ENCODE peak calls at places on chromosomes 4 and X, in seven cellular contexts. Y is BE2C, A is fibroblast of lung, P is lower leg skin, W is body of pancreas, R is fibroblast of pulmonary artery, M is foreskin fibroblast. E is an unnamed sample.

GRCh38 chr4:15755321-15755750 is 22.8 kb upstream of the CD38 start:
- DNase-seq in P (no peak), M (peak; percentile 55), R (peak; percentile 49), A (peak; percentile 84), W (no peak), Y (no peak), E (no peak)

GRCh38 chr4:13998850-13999249 is 371.3 kb upstream of the BOD1L1 start:
- DNase-seq in M (no peak), P (no peak), W (no peak), A (no peak), R (no peak), Y (no peak), E (no peak)

GRCh38 chr4:182145360-182145905 is 97.8 kb upstream of the TENM3 start:
- DNase-seq in A (peak; percentile 58), R (no peak), P (no peak), M (peak; percentile 21), W (no peak), Y (peak; percentile 29), E (no peak)

GRCh38 chr4:14375816-14376215 is 626.5 kb upstream of the CPEB2 start:
- DNase-seq in P (no peak), M (peak; percentile 56), R (peak; percentile 25), Y (no peak), A (peak; percentile 54), W (no peak), E (no peak)

GRCh38 chr4:56742080-56742871 is 61.2 kb upstream of the HOPX start:
- DNase-seq in W (no peak), P (no peak), R (no peak), Y (no peak), A (peak; percentile 74), M (peak; percentile 72), E (no peak)

GRCh38 chr4:85823295-85823694 is 348.3 kb downstream of the ARHGAP24 start:
- DNase-seq in Y (peak; percentile 73), A (peak; percentile 9), W (no peak), P (no peak), M (peak; percentile 76), R (peak; percentile 45), E (no peak)

GRCh38 chrX:33078273-33078672 is 133.1 kb downstream of the DMD start:
- DNase-seq in M (no peak), P (no peak), A (no peak), Y (no peak), W (no peak), R (no peak), E (no peak)

GRCh38 chrX:47662144-47662657 is 3.2 kb upstream of the UXT start:
- DNase-seq in P (no peak), A (peak; percentile 87), M (peak; percentile 90), W (no peak), Y (no peak), R (peak; percentile 90), E (no peak)

GRCh38 chr4:20528508-20528907 is 171.8 kb upstream of the PACRGL start:
- DNase-seq in W (no peak), M (peak; percentile 66), P (no peak), A (peak; percentile 52), R (no peak), Y (no peak), E (no peak)

GRCh38 chr4:2390146-2390545 is 28.3 kb downstream of the ZFYVE28 start:
- DNase-seq in A (no peak), P (no peak), M (no peak), R (no peak), W (no peak), Y (no peak), E (no peak)

GRCh38 chr4:2186133-2186864 is 55.6 kb downstream of the HAUS3 start:
- DNase-seq in P (no peak), Y (peak; percentile 56), R (peak; percentile 45), M (peak; percentile 55), W (peak; percentile 45), A (peak; percentile 27), E (peak; percentile 50)

GRCh38 chrX:24294619-24295018 is 19.2 kb downstream of the SUPT20HL2 start:
- DNase-seq in M (peak; percentile 28), R (peak; percentile 41), Y (peak; percentile 49), W (no peak), A (no peak), P (no peak), E (no peak)

GRCh38 chr4:10577018-10577417 is 107.5 kb downstream of the CLNK start:
- DNase-seq in Y (no peak), M (no peak), P (no peak), W (no peak), A (no peak), R (no peak), E (no peak)

GRCh38 chr4:7361256-7361655 is 73.5 kb downstream of the PSAPL1 start:
- DNase-seq in M (no peak), R (no peak), W (no peak), Y (no peak), P (no peak), A (no peak), E (no peak)

GRCh38 chr4:184163813-184164212 is 53.9 kb downstream of the ENPP6 start:
- DNase-seq in A (peak; percentile 6), R (peak; percentile 34), P (no peak), M (peak; percentile 7), Y (peak; percentile 86), W (peak; percentile 73), E (peak; percentile 70)

GRCh38 chr4:152540941-152541340 is 5.0 kb upstream of the FBXW7 start:
- DNase-seq in A (no peak), R (no peak), M (no peak), Y (peak; percentile 11), W (no peak), P (no peak), E (no peak)

GRCh38 chr4:61522312-61522711 is 322.2 kb downstream of the ADGRL3 start:
- DNase-seq in W (no peak), Y (no peak), P (no peak), A (no peak), M (no peak), R (no peak), E (no peak)

GRCh38 chr4:874971-875817 is 49.3 kb upstream of the CPLX1 start:
- DNase-seq in W (no peak), M (no peak), Y (no peak), P (no peak), R (no peak), A (no peak), E (no peak)

GRCh38 chr4:153731239-153731638 is 28.6 kb downstream of the RNF175 start:
- DNase-seq in R (peak; percentile 54), M (peak; percentile 97), Y (peak; percentile 61), P (no peak), W (no peak), A (peak; percentile 75), E (peak; percentile 15)

GRCh38 chrX:118508690-118509089 is 13.1 kb downstream of the DOCK11 start:
- DNase-seq in P (no peak), Y (no peak), W (no peak), R (no peak), M (no peak), A (no peak), E (no peak)

GRCh38 chr4:154189346-154189745 is 302.3 kb downstream of the DCHS2 start:
- DNase-seq in A (peak; percentile 4), R (no peak), M (peak; percentile 70), W (no peak), P (no peak), Y (no peak), E (no peak)

GRCh38 chr4:186068581-186069402 is at the start of gene TLR3:
- DNase-seq in Y (no peak), M (peak; percentile 52), P (no peak), A (peak; percentile 34), R (peak; percentile 52), W (peak; percentile 22), E (no peak)

GRCh38 chr4:40418430-40419230 is 83.5 kb downstream of the CHRNA9 start:
- DNase-seq in P (no peak), Y (no peak), M (no peak), A (no peak), R (no peak), W (peak; percentile 52), E (no peak)

GRCh38 chr4:22094217-22094616 is 145.6 kb upstream of the KCNIP4 start:
- DNase-seq in M (no peak), Y (no peak), A (no peak), R (no peak), P (no peak), W (no peak), E (no peak)

GRCh38 chr4:22093126-22093525 is 144.6 kb upstream of the KCNIP4 start:
- DNase-seq in A (no peak), Y (no peak), R (no peak), P (no peak), M (no peak), W (no peak), E (no peak)

GRCh38 chr4:22091906-22092305 is 143.3 kb upstream of the KCNIP4 start:
- DNase-seq in P (no peak), M (no peak), W (no peak), A (no peak), Y (no peak), R (no peak), E (no peak)

GRCh38 chr4:22090655-22091350 is 142.2 kb upstream of the KCNIP4 start:
- DNase-seq in A (peak; percentile 50), R (peak; percentile 23), P (no peak), W (no peak), M (peak; percentile 54), Y (no peak), E (no peak)

DNA sequence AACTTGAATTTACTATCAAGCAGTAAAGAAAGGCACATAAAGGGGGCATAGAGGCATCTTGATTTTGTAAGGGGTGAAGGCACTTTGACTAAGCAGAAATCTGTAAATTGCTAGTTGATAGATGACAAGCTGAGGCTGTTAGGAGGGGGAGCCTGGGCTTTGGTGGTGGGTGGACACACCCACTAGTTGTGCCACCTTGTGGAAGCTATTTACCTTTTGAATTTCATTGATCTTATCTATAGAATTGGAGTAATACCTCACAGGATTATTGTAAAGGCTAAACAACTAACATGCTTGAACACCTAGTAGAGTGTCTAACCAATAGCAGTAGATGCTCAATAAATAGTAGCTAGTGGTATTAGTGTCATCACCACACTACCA is 142.8 kb upstream of the KCNIP4 start:
- DNase-seq in P (no peak), M (no peak), Y (no peak), R (no peak), A (no peak), W (no peak), E (peak; percentile 0)
- TF ChIP-seq CTCF in P (no peak), M (no peak), Y (no peak), R (no peak), A (no peak), W (no peak), E (no peak)

GRCh38 chrX:108735087-108735679 is 1.2 kb downstream of the IRS4 start:
- DNase-seq in P (no peak), R (no peak), Y (no peak), W (no peak), M (peak; percentile 8), A (no peak), E (no peak)
- TF ChIP-seq CTCF in P (no peak), R (no peak), Y (no peak), W (no peak), M (no peak), A (no peak), E (no peak)

DNA sequence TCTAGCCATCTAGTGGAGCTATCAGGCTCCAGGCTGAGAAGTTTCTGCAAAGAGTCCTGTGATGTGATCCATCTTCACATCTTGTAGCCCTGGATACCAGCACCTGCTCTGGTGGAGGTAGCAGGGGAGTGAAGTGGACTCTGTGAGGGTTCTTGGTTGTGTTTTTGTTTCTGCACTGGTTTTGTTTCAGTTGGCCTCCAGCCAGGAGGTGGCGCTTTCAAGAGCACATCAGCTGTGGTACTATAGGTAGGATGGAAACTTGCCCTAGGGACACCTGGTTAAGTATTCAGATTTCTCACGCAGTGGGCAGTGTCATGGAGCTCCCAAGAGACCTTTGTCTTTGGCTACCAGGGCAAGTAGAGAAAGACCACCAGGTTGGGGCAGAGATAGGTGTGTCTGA is 257.5 kb upstream of the SLC7A11 start:
- DNase-seq in A (no peak), M (no peak), R (no peak), W (peak; percentile 19), Y (no peak), P (no peak), E (no peak)
- TF ChIP-seq CTCF in A (no peak), M (no peak), R (no peak), W (no peak), Y (no peak), P (no peak), E (no peak)

GRCh38 chr4:143559757-143560147 is 46.2 kb downstream of the SMARCA5 start:
- DNase-seq in R (no peak), M (no peak), W (no peak), Y (peak; percentile 33), A (no peak), P (no peak), E (no peak)
- TF ChIP-seq CTCF in R (no peak), M (no peak), W (no peak), Y (peak; percentile 31), A (no peak), P (no peak), E (no peak)

E was measured in Calu3.